ENCODE peak calls at places on chromosomes 7 and 10, in five cellular contexts. M is AG09309; H is CD4-positive, CD25-positive, alpha-beta regulatory T cell; Y is left cardiac atrium; B is AG20443. Z is an unnamed sample.
A peak's percentile ranks its signal among the peaks of the same experiment; 100 is the strongest.

GRCh38 chr7:108331971-108332370 is 124.3 kb downstream of the NRCAM start:
- DNase-seq in B (no peak), M (no peak), Y (no peak), H (no peak), Z (no peak)

GRCh38 chr7:47682874-47683273 is 101.0 kb upstream of the TNS3 start:
- DNase-seq in Y (no peak), B (no peak), H (no peak), M (no peak), Z (no peak)

GRCh38 chr10:122338609-122339441 is 35.7 kb upstream of the PLEKHA1 start:
- DNase-seq in H (no peak), B (no peak), M (no peak), Y (no peak), Z (no peak)

GRCh38 chr10:110207805-110208613 is 604 bp downstream of the MXI1 start:
- DNase-seq in H (peak; percentile 44), Y (no peak), M (no peak), B (peak; percentile 39), Z (peak; percentile 74)

GRCh38 chr10:5752301-5752871 is 60.8 kb downstream of the GDI2 start:
- DNase-seq in B (peak; percentile 73), M (no peak), Y (no peak), H (no peak), Z (peak; percentile 21)

GRCh38 chr10:129945941-129946760 is 17.9 kb downstream of the EBF3 start:
- DNase-seq in M (no peak), B (peak; percentile 68), H (no peak), Y (peak; percentile 65), Z (no peak)

GRCh38 chr7:2360791-2361190 is 6.2 kb downstream of the EIF3B start:
- DNase-seq in Y (no peak), B (no peak), M (no peak), H (no peak), Z (no peak)

GRCh38 chr10:34916368-34916767 is 101.3 kb upstream of the PARD3 start:
- DNase-seq in M (peak; percentile 71), Y (no peak), B (peak; percentile 79), H (no peak), Z (no peak)

GRCh38 chr7:115707684-115708341 is 322.8 kb downstream of the TFEC start:
- DNase-seq in H (no peak), M (no peak), B (no peak), Y (no peak), Z (no peak)

GRCh38 chr7:116122972-116123595 is 87.3 kb upstream of the TES start:
- DNase-seq in H (no peak), B (peak; percentile 53), M (peak; percentile 32), Y (no peak), Z (no peak)

GRCh38 chr7:144019457-144019856 is 19.3 kb downstream of the OR6B1 start:
- DNase-seq in B (peak; percentile 74), Y (no peak), M (peak; percentile 80), H (no peak), Z (peak; percentile 14)

GRCh38 chr7:4025211-4025610 is 656.9 kb upstream of the FOXK1 start:
- DNase-seq in B (no peak), M (no peak), H (no peak), Y (no peak), Z (no peak)

GRCh38 chr10:110852255-110852896 is 19.4 kb upstream of the PDCD4 start:
- DNase-seq in H (no peak), M (no peak), Y (no peak), B (no peak), Z (peak; percentile 77)

GRCh38 chr7:36784991-36785940 is 61.0 kb upstream of the AOAH start:
- DNase-seq in Y (peak; percentile 41), H (no peak), B (no peak), M (no peak), Z (no peak)

GRCh38 chr7:158377800-158378623 is 209.6 kb downstream of the PTPRN2 start:
- DNase-seq in M (no peak), Y (peak; percentile 3), H (no peak), B (no peak), Z (no peak)

GRCh38 chr10:69459101-69459805 is 8.0 kb downstream of the TSPAN15 start:
- DNase-seq in H (no peak), M (no peak), Y (no peak), B (no peak), Z (no peak)

GRCh38 chr7:64999165-65000004 is 7.1 kb downstream of the ERV3-1 start:
- DNase-seq in Y (peak; percentile 33), M (peak; percentile 84), B (no peak), H (no peak), Z (no peak)

GRCh38 chr10:89699581-89700064 is 1.8 kb upstream of the KIF20B start:
- DNase-seq in B (peak; percentile 6), M (no peak), H (no peak), Y (no peak), Z (no peak)

GRCh38 chr10:132492323-132493035 is 45.1 kb upstream of the INPP5A start:
- DNase-seq in H (no peak), B (no peak), M (no peak), Y (no peak), Z (no peak)

GRCh38 chr10:103708627-103709288 is 146.6 kb downstream of the SH3PXD2A start:
- DNase-seq in M (no peak), B (no peak), H (no peak), Y (no peak), Z (no peak)

GRCh38 chr7:125605241-125605640 is 675.6 kb upstream of the POT1 start:
- DNase-seq in Y (no peak), M (no peak), H (no peak), B (no peak), Z (no peak)

GRCh38 chr7:149790146-149790548 is 16.8 kb upstream of the ZNF467 start:
- DNase-seq in H (no peak), Y (peak; percentile 63), B (peak; percentile 65), M (no peak), Z (peak; percentile 65)

GRCh38 chr10:18104223-18104872 is 35.9 kb upstream of the CACNB2 start:
- DNase-seq in B (peak; percentile 51), H (peak; percentile 2), Y (peak; percentile 63), M (no peak), Z (no peak)

GRCh38 chr10:61081331-61081730 is 137.3 kb upstream of the RHOBTB1 start:
- DNase-seq in H (no peak), B (no peak), M (no peak), Y (no peak), Z (no peak)

GRCh38 chr10:5532231-5532605 is 7.5 kb downstream of the CALML3 start:
- DNase-seq in Y (no peak), H (no peak), B (no peak), M (no peak), Z (no peak)

GRCh38 chr10:33391611-33392010 is 57.1 kb upstream of the NRP1 start:
- DNase-seq in Y (no peak), H (no peak), B (no peak), M (no peak), Z (peak; percentile 10)

GRCh38 chr7:116544488-116544887 is 19.7 kb downstream of the CAV1 start:
- DNase-seq in M (no peak), H (no peak), Y (no peak), B (no peak), Z (no peak)

GRCh38 chr10:16787361-16787791 is 29.8 kb downstream of the RSU1 start:
- DNase-seq in M (no peak), H (peak; percentile 65), B (no peak), Y (no peak), Z (no peak)

GRCh38 chr7:83276250-83276649 is 113.6 kb upstream of the PCLO start:
- DNase-seq in B (no peak), H (no peak), M (no peak), Y (no peak), Z (no peak)

GRCh38 chr7:80450621-80451308 is 61.1 kb downstream of the GNAT3 start:
- DNase-seq in Y (no peak), B (peak; percentile 12), H (no peak), M (no peak), Z (no peak)

GRCh38 chr10:91380873-91381561 is 29.1 kb upstream of the HECTD2 start:
- DNase-seq in B (no peak), H (no peak), Y (peak; percentile 36), M (no peak), Z (peak; percentile 94)

GRCh38 chr7:129949292-129950133 is 3.2 kb downstream of the UBE2H start:
- DNase-seq in B (peak; percentile 66), Y (no peak), H (no peak), M (no peak), Z (peak; percentile 77)

GRCh38 chr7:26197153-26198115 is 3.1 kb downstream of the HNRNPA2B1 start:
- DNase-seq in M (no peak), Y (no peak), B (no peak), H (no peak), Z (no peak)